ENCODE peak calls at places on chromosomes 1 and 21, in four cellular contexts. O is GM12878, J is H1, E is HepG2. N is an unnamed sample.

GRCh38 chr1:110136911-110137310 is 13.4 kb upstream of the SLC6A17 start:
- DNase-seq in O (no peak), E (peak; percentile 4), J (no peak), N (no peak)

GRCh38 chr1:225944951-225945350 is 3.9 kb upstream of the LEFTY2 start:
- DNase-seq in E (no peak), J (no peak), O (no peak), N (no peak)

GRCh38 chr1:109438798-109439297 is 12.6 kb upstream of the PSMA5 start:
- DNase-seq in J (no peak), O (no peak), E (peak; percentile 72), N (peak; percentile 62)

GRCh38 chr1:86546787-86547221 is at the start of gene CLCA4:
- DNase-seq in J (no peak), O (no peak), E (no peak), N (no peak)

GRCh38 chr1:162212713-162213112 is 143.2 kb downstream of the NOS1AP start:
- DNase-seq in O (no peak), J (no peak), E (peak; percentile 15), N (no peak)

GRCh38 chr1:44926311-44926781 is 60.0 kb downstream of the EIF2B3 start:
- DNase-seq in E (no peak), O (no peak), J (no peak), N (no peak)

GRCh38 chr1:113931456-113931855 is 2.3 kb downstream of the HIPK1 start:
- DNase-seq in O (no peak), E (peak; percentile 24), J (no peak), N (no peak)

GRCh38 chr1:150543500-150544143 is 5.6 kb upstream of the ADAMTSL4 start:
- DNase-seq in O (no peak), E (peak; percentile 74), J (no peak), N (no peak)

GRCh38 chr1:40394456-40395172 is 21.1 kb downstream of the SMAP2 start:
- DNase-seq in J (no peak), O (no peak), E (no peak), N (no peak)

GRCh38 chr1:197021716-197022115 is 44.4 kb downstream of the CFHR5 start:
- DNase-seq in J (no peak), O (no peak), E (no peak), N (no peak)

GRCh38 chr1:94723899-94724298 is 96.3 kb upstream of the SLC44A3 start:
- DNase-seq in J (no peak), E (no peak), O (no peak), N (no peak)

GRCh38 chr1:175097361-175097760 is 29.7 kb downstream of the TNN start:
- DNase-seq in E (no peak), J (no peak), O (no peak), N (no peak)

GRCh38 chr1:59178339-59178744 is 118.6 kb upstream of the FGGY start:
- DNase-seq in O (no peak), J (no peak), E (no peak), N (no peak)

GRCh38 chr1:215888159-215888558 is 321.1 kb downstream of the KCTD3 start:
- DNase-seq in O (no peak), J (no peak), E (no peak), N (no peak)

GRCh38 chr1:215083408-215083961 is 948 bp downstream of the KCNK2 start:
- DNase-seq in J (no peak), O (no peak), E (no peak), N (no peak)

GRCh38 chr21:36728371-36729111 is 29.6 kb downstream of the SIM2 start:
- DNase-seq in E (no peak), J (no peak), O (no peak), N (no peak)

GRCh38 chr1:40951943-40952743 is 27.4 kb upstream of the CTPS1 start:
- DNase-seq in J (peak; percentile 67), E (peak; percentile 61), O (no peak), N (peak; percentile 88)

GRCh38 chr1:221794079-221794670 is 52.3 kb upstream of the DUSP10 start:
- DNase-seq in O (peak; percentile 82), E (no peak), J (no peak), N (no peak)

GRCh38 chr1:165288301-165289120 is 68.0 kb downstream of the LMX1A start:
- DNase-seq in E (no peak), O (no peak), J (no peak), N (no peak)

GRCh38 chr1:41530411-41530810 is 45.9 kb upstream of the EDN2 start:
- DNase-seq in E (no peak), O (no peak), J (no peak), N (no peak)

GRCh38 chr1:208868554-208868953 is 624.4 kb upstream of the PLXNA2 start:
- DNase-seq in E (no peak), J (no peak), O (no peak), N (no peak)

GRCh38 chr1:31583995-31584868 is 7.9 kb downstream of the TINAGL1 start:
- DNase-seq in E (peak; percentile 80), O (no peak), J (no peak), N (no peak)

GRCh38 chr1:214310777-214311690 is 30.1 kb downstream of the SMYD2 start:
- DNase-seq in E (no peak), J (no peak), O (no peak), N (no peak)

GRCh38 chr1:207959995-207960745 is 49.2 kb upstream of the CD34 start:
- DNase-seq in J (no peak), O (no peak), E (no peak), N (no peak)

GRCh38 chr21:32410916-32411315 is 1.6 kb upstream of the EVA1C start:
- DNase-seq in E (no peak), J (no peak), O (no peak), N (no peak)

GRCh38 chr21:32412162-32412997 is at the start of gene EVA1C:
- DNase-seq in J (no peak), O (no peak), E (no peak), N (no peak)

GRCh38 chr21:32410291-32410690 is 2.2 kb upstream of the EVA1C start:
- DNase-seq in J (no peak), E (no peak), O (no peak), N (no peak)

GRCh38 chr21:32412998-32413504 is 545 bp downstream of the EVA1C start:
- DNase-seq in O (no peak), J (no peak), E (no peak), N (no peak)

GRCh38 chr21:32411366-32412161 is 942 bp upstream of the EVA1C start:
- DNase-seq in E (no peak), J (no peak), O (no peak), N (peak; percentile 50)
- TF ChIP-seq CBX5 in E (no peak), J (no peak), O (no peak), N (no peak)

GRCh38 chr1:183021405-183022201 is 1.6 kb upstream of the LAMC1 start:
- DNase-seq in E (no peak), O (no peak), J (no peak), N (no peak)

GRCh38 chr1:183024352-183025337 is 1.4 kb downstream of the LAMC1 start:
- DNase-seq in O (no peak), J (no peak), E (no peak), N (no peak)

GRCh38 chr1:183023146-183023600 is at the start of gene LAMC1:
- DNase-seq in E (peak; percentile 81), J (peak; percentile 82), O (no peak), N (peak; percentile 44)

GRCh38 chr1:183022202-183023145 is 746 bp upstream of the LAMC1 start:
- DNase-seq in E (peak; percentile 73), O (peak; percentile 49), J (no peak), N (peak; percentile 63)

GRCh38 chr1:183023601-183024351 is 556 bp downstream of the LAMC1 start:
- DNase-seq in J (no peak), O (no peak), E (peak; percentile 77), N (peak; percentile 28)
- TF ChIP-seq CBX5 in J (no peak), O (no peak), E (no peak), N (no peak)

GRCh38 chr1:8984990-8985389 is 39.3 kb downstream of the CA6 start:
- DNase-seq in E (no peak), O (no peak), J (no peak), N (no peak)

GRCh38 chr1:8986814-8987190 is 39.4 kb downstream of the SLC2A7 start:
- DNase-seq in O (no peak), J (no peak), E (no peak), N (no peak)

GRCh38 chr1:8984203-8984602 is 38.5 kb downstream of the CA6 start:
- DNase-seq in J (no peak), O (no peak), E (no peak), N (no peak)

GRCh38 chr1:8987881-8988617 is 38.2 kb downstream of the SLC2A7 start:
- DNase-seq in E (no peak), J (no peak), O (no peak), N (peak; percentile 77)

DNA sequence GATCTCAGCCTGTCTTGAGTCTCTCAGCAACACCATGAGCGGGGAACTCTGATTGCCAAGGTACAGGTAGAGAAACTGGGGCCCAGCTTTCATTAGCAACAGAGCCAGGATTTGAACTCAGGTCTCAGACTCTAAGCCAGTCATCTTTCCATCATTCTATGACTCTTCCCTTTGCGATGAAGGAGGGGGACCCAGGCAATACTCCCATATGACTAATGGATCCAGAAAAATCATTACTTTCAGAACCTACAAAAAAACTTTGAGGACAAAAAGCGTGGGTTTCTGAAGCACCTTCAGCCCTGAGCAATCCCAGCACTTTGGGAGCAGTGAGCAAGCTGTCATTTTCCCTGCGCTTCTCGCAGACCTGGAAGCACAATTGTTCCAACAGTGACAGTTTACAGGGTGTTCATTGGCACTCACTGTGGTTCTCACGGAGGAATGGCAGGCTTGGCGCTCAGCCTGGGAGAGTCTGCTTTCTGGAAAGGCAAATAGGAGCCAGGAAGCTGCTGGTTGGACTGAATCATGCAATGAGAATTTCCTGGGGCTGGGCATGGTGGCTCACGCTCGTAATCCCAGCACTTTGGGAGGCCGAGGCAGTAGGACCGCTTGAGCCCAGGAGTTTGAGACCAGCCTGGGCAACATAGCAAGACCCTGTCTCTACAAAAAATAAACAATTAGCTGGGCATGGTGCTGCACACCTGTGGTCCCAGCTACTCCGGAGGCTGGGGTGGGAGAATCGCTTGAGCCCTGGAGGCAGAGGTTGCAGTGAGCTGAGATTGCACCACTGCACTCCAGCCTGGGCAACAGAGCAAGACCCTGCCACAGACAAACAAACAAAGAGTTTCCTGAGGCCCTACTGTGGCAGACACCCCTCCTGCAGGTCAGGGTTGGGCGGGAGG is 40.1 kb downstream of the SLC2A7 start:
- DNase-seq in E (peak; percentile 55), O (no peak), J (no peak), N (no peak)
- TF ChIP-seq CBX5 in E (no peak), O (no peak), J (no peak), N (no peak)

GRCh38 chr1:223731076-223731770 is 18.9 kb downstream of the CAPN2 start:
- DNase-seq in O (no peak), E (no peak), J (no peak), N (no peak)
- TF ChIP-seq CBX5 in O (no peak), E (no peak), J (no peak), N (no peak)

GRCh38 chr21:27462786-27463185 is 495.9 kb upstream of the ADAMTS5 start:
- DNase-seq in J (no peak), E (no peak), O (no peak), N (no peak)
- TF ChIP-seq CBX5 in J (no peak), E (no peak), O (no peak), N (no peak)

GRCh38 chr1:223141021-223141420 is 2.0 kb downstream of the TLR5 start:
- DNase-seq in E (no peak), O (no peak), J (no peak), N (no peak)
- TF ChIP-seq CBX5 in E (no peak), O (no peak), J (no peak), N (no peak)

N was measured in K562.